ENCODE peak calls at places on chromosomes 5 and 9, in six cellular contexts. One of them, this sample, is unnamed.

GRCh38 chr9:99677281-99677680 is 144.4 kb upstream of the NR4A3 start:
- DNase-seq in RWPE1: no peak
- DNase-seq in heart left ventricle: no peak
- DNase-seq in spleen: no peak
- DNase-seq in left ventricle myocardium inferior: no peak
- DNase-seq in fibroblast of lung: peak
- DNase-seq in this sample: no peak

GRCh38 chr5:140977003-140977402 is 10.7 kb downstream of the PCDHAC2 start:
- DNase-seq in spleen: no peak
- DNase-seq in left ventricle myocardium inferior: no peak
- DNase-seq in heart left ventricle: no peak
- DNase-seq in RWPE1: peak
- DNase-seq in fibroblast of lung: no peak
- DNase-seq in this sample: no peak

GRCh38 chr5:134578578-134579283 is 53.3 kb downstream of the JADE2 start:
- DNase-seq in heart left ventricle: peak
- DNase-seq in left ventricle myocardium inferior: no peak
- DNase-seq in fibroblast of lung: no peak
- DNase-seq in spleen: peak
- DNase-seq in RWPE1: no peak
- DNase-seq in this sample: no peak

GRCh38 chr5:174371600-174372094 is 326.1 kb downstream of the NSG2 start:
- DNase-seq in left ventricle myocardium inferior: no peak
- DNase-seq in heart left ventricle: no peak
- DNase-seq in spleen: no peak
- DNase-seq in RWPE1: no peak
- DNase-seq in fibroblast of lung: peak
- DNase-seq in this sample: no peak

GRCh38 chr5:176153741-176154140 is 84.5 kb upstream of the SIMC1 start:
- DNase-seq in spleen: no peak
- DNase-seq in fibroblast of lung: peak
- DNase-seq in left ventricle myocardium inferior: no peak
- DNase-seq in RWPE1: no peak
- DNase-seq in heart left ventricle: no peak
- DNase-seq in this sample: no peak

GRCh38 chr9:36862206-36863145 is 171.6 kb downstream of the PAX5 start:
- DNase-seq in spleen: peak
- DNase-seq in RWPE1: peak
- DNase-seq in left ventricle myocardium inferior: no peak
- DNase-seq in fibroblast of lung: peak
- DNase-seq in heart left ventricle: no peak
- DNase-seq in this sample: no peak

GRCh38 chr9:126915846-126916543 is 1.4 kb downstream of the RALGPS1 start:
- DNase-seq in heart left ventricle: no peak
- DNase-seq in RWPE1: peak
- DNase-seq in fibroblast of lung: no peak
- DNase-seq in spleen: peak
- DNase-seq in left ventricle myocardium inferior: no peak
- DNase-seq in this sample: no peak

GRCh38 chr9:93475856-93476255 is 22.5 kb upstream of the FAM120AOS start:
- DNase-seq in spleen: no peak
- DNase-seq in RWPE1: no peak
- DNase-seq in left ventricle myocardium inferior: no peak
- DNase-seq in fibroblast of lung: peak
- DNase-seq in heart left ventricle: no peak
- DNase-seq in this sample: no peak

GRCh38 chr5:33941090-33941489 is 4.9 kb downstream of the RXFP3 start:
- DNase-seq in heart left ventricle: no peak
- DNase-seq in spleen: no peak
- DNase-seq in left ventricle myocardium inferior: no peak
- DNase-seq in fibroblast of lung: no peak
- DNase-seq in RWPE1: no peak
- DNase-seq in this sample: no peak

GRCh38 chr9:136016882-136017812 is 56.0 kb upstream of the UBAC1 start:
- DNase-seq in spleen: peak
- DNase-seq in left ventricle myocardium inferior: peak
- DNase-seq in RWPE1: no peak
- DNase-seq in fibroblast of lung: no peak
- DNase-seq in heart left ventricle: no peak
- DNase-seq in this sample: no peak

GRCh38 chr9:136052433-136052880 is 42.6 kb downstream of the NACC2 start:
- DNase-seq in fibroblast of lung: no peak
- DNase-seq in spleen: no peak
- DNase-seq in RWPE1: peak
- DNase-seq in left ventricle myocardium inferior: no peak
- DNase-seq in heart left ventricle: no peak
- DNase-seq in this sample: no peak

GRCh38 chr9:91037511-91038482 is 236.2 kb downstream of the SYK start:
- DNase-seq in left ventricle myocardium inferior: no peak
- DNase-seq in fibroblast of lung: peak
- DNase-seq in RWPE1: peak
- DNase-seq in heart left ventricle: peak
- DNase-seq in spleen: no peak
- DNase-seq in this sample: peak

GRCh38 chr5:59260973-59261372 is 632.6 kb downstream of the PDE4D start:
- DNase-seq in heart left ventricle: no peak
- DNase-seq in left ventricle myocardium inferior: no peak
- DNase-seq in fibroblast of lung: no peak
- DNase-seq in RWPE1: no peak
- DNase-seq in spleen: no peak
- DNase-seq in this sample: no peak

GRCh38 chr5:174231961-174232487 is 186.5 kb downstream of the NSG2 start:
- DNase-seq in RWPE1: no peak
- DNase-seq in left ventricle myocardium inferior: no peak
- DNase-seq in spleen: no peak
- DNase-seq in heart left ventricle: no peak
- DNase-seq in fibroblast of lung: peak
- DNase-seq in this sample: no peak

GRCh38 chr9:18229992-18230676 is 243.8 kb upstream of the ADAMTSL1 start:
- DNase-seq in spleen: no peak
- DNase-seq in heart left ventricle: no peak
- DNase-seq in RWPE1: no peak
- DNase-seq in left ventricle myocardium inferior: no peak
- DNase-seq in fibroblast of lung: no peak
- DNase-seq in this sample: no peak
- TF ChIP-seq CTCF in spleen: no peak
- TF ChIP-seq CTCF in heart left ventricle: no peak
- TF ChIP-seq CTCF in RWPE1: no peak
- TF ChIP-seq CTCF in left ventricle myocardium inferior: no peak
- TF ChIP-seq CTCF in fibroblast of lung: no peak
- TF ChIP-seq CTCF in this sample: no peak

GRCh38 chr5:6264394-6264793 is 114.0 kb downstream of the MED10 start:
- DNase-seq in RWPE1: no peak
- DNase-seq in left ventricle myocardium inferior: no peak
- DNase-seq in fibroblast of lung: no peak
- DNase-seq in heart left ventricle: no peak
- DNase-seq in spleen: no peak
- DNase-seq in this sample: no peak

GRCh38 chr5:6261256-6261655 is 117.1 kb downstream of the MED10 start:
- DNase-seq in heart left ventricle: no peak
- DNase-seq in RWPE1: peak
- DNase-seq in fibroblast of lung: no peak
- DNase-seq in spleen: no peak
- DNase-seq in left ventricle myocardium inferior: no peak
- DNase-seq in this sample: no peak

GRCh38 chr5:6261668-6262067 is 116.7 kb downstream of the MED10 start:
- DNase-seq in left ventricle myocardium inferior: no peak
- DNase-seq in heart left ventricle: no peak
- DNase-seq in RWPE1: peak
- DNase-seq in spleen: no peak
- DNase-seq in fibroblast of lung: no peak
- DNase-seq in this sample: no peak

GRCh38 chr5:6262651-6263363 is 115.5 kb downstream of the MED10 start:
- DNase-seq in spleen: no peak
- DNase-seq in heart left ventricle: no peak
- DNase-seq in fibroblast of lung: no peak
- DNase-seq in RWPE1: no peak
- DNase-seq in left ventricle myocardium inferior: no peak
- DNase-seq in this sample: no peak

DNA sequence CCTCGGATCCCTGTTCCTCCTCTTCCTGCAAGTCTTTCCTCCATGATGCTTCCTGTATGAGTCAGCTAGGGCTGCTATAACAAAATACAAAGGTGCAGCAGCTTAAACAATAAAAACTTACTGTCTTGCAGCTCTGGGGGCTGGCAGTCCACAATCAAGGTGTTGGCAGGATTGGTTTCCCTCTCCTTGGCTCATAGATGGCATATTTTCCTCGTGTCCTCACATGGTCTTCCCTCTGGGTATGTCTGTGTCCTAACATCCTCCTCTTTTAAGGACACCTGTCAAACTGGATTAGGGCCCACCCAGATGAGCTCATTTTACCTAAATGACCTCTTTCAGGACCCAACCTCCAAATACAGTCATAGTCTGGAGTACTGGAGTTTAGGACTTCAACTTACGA is 117.5 kb downstream of the MED10 start:
- DNase-seq in fibroblast of lung: no peak
- DNase-seq in heart left ventricle: no peak
- DNase-seq in left ventricle myocardium inferior: no peak
- DNase-seq in spleen: no peak
- DNase-seq in RWPE1: no peak
- DNase-seq in this sample: no peak
- TF ChIP-seq CTCF in fibroblast of lung: no peak
- TF ChIP-seq CTCF in heart left ventricle: no peak
- TF ChIP-seq CTCF in left ventricle myocardium inferior: no peak
- TF ChIP-seq CTCF in spleen: no peak
- TF ChIP-seq CTCF in RWPE1: no peak
- TF ChIP-seq CTCF in this sample: no peak

GRCh38 chr5:54947187-54947586 is 38.2 kb downstream of the ESM1 start:
- DNase-seq in left ventricle myocardium inferior: no peak
- DNase-seq in fibroblast of lung: no peak
- DNase-seq in spleen: no peak
- DNase-seq in heart left ventricle: no peak
- DNase-seq in RWPE1: no peak
- DNase-seq in this sample: no peak

GRCh38 chr5:54942064-54942778 is 43.2 kb downstream of the ESM1 start:
- DNase-seq in heart left ventricle: no peak
- DNase-seq in fibroblast of lung: no peak
- DNase-seq in spleen: no peak
- DNase-seq in left ventricle myocardium inferior: no peak
- DNase-seq in RWPE1: no peak
- DNase-seq in this sample: no peak

GRCh38 chr5:54946306-54946705 is 39.1 kb downstream of the ESM1 start:
- DNase-seq in heart left ventricle: no peak
- DNase-seq in left ventricle myocardium inferior: no peak
- DNase-seq in RWPE1: no peak
- DNase-seq in fibroblast of lung: no peak
- DNase-seq in spleen: no peak
- DNase-seq in this sample: no peak

GRCh38 chr5:54944364-54944763 is 41.0 kb downstream of the ESM1 start:
- DNase-seq in left ventricle myocardium inferior: no peak
- DNase-seq in RWPE1: peak
- DNase-seq in heart left ventricle: no peak
- DNase-seq in fibroblast of lung: peak
- DNase-seq in spleen: no peak
- DNase-seq in this sample: peak
- TF ChIP-seq CTCF in left ventricle myocardium inferior: peak
- TF ChIP-seq CTCF in RWPE1: peak
- TF ChIP-seq CTCF in heart left ventricle: peak
- TF ChIP-seq CTCF in fibroblast of lung: peak
- TF ChIP-seq CTCF in spleen: peak
- TF ChIP-seq CTCF in this sample: peak

DNA sequence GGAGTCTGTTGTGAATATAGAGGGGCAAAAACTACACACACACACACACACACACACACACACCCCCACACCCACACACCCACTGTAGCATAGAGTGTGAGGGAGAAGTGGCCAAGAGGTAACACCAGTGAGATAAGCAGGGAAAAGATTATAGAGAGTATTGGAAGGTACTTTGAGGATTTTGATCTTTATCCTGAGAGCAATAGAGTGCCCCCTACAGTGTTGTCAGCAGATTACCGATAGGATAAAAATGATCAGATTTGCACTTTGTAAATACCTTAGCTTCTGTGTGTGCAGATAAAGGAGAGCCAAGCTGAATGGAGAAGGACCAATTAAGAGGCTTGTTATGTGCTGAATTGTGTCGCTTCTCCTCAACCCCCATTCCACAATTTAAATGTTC is 32.3 kb downstream of the ERCC6L2 start:
- DNase-seq in heart left ventricle: no peak
- DNase-seq in spleen: no peak
- DNase-seq in RWPE1: no peak
- DNase-seq in fibroblast of lung: no peak
- DNase-seq in left ventricle myocardium inferior: no peak
- DNase-seq in this sample: no peak
- TF ChIP-seq CTCF in heart left ventricle: no peak
- TF ChIP-seq CTCF in spleen: no peak
- TF ChIP-seq CTCF in RWPE1: peak
- TF ChIP-seq CTCF in fibroblast of lung: peak
- TF ChIP-seq CTCF in left ventricle myocardium inferior: peak
- TF ChIP-seq CTCF in this sample: no peak

GRCh38 chr5:171629221-171630005 is 156.2 kb upstream of the SMIM23 start:
- DNase-seq in fibroblast of lung: no peak
- DNase-seq in RWPE1: no peak
- DNase-seq in spleen: no peak
- DNase-seq in left ventricle myocardium inferior: no peak
- DNase-seq in heart left ventricle: no peak
- DNase-seq in this sample: no peak
- TF ChIP-seq CTCF in fibroblast of lung: peak
- TF ChIP-seq CTCF in RWPE1: no peak
- TF ChIP-seq CTCF in spleen: no peak
- TF ChIP-seq CTCF in left ventricle myocardium inferior: no peak
- TF ChIP-seq CTCF in heart left ventricle: no peak
- TF ChIP-seq CTCF in this sample: no peak

GRCh38 chr9:96232164-96232538 is 69.8 kb downstream of the HSD17B3 start:
- DNase-seq in left ventricle myocardium inferior: no peak
- DNase-seq in RWPE1: no peak
- DNase-seq in spleen: no peak
- DNase-seq in heart left ventricle: no peak
- DNase-seq in fibroblast of lung: no peak
- DNase-seq in this sample: no peak

GRCh38 chr9:96236854-96237545 is 65.0 kb downstream of the HSD17B3 start:
- DNase-seq in RWPE1: no peak
- DNase-seq in fibroblast of lung: peak
- DNase-seq in left ventricle myocardium inferior: peak
- DNase-seq in heart left ventricle: no peak
- DNase-seq in spleen: no peak
- DNase-seq in this sample: no peak

GRCh38 chr9:96230002-96230401 is 72.0 kb downstream of the HSD17B3 start:
- DNase-seq in left ventricle myocardium inferior: no peak
- DNase-seq in heart left ventricle: no peak
- DNase-seq in RWPE1: no peak
- DNase-seq in fibroblast of lung: no peak
- DNase-seq in spleen: no peak
- DNase-seq in this sample: no peak

DNA sequence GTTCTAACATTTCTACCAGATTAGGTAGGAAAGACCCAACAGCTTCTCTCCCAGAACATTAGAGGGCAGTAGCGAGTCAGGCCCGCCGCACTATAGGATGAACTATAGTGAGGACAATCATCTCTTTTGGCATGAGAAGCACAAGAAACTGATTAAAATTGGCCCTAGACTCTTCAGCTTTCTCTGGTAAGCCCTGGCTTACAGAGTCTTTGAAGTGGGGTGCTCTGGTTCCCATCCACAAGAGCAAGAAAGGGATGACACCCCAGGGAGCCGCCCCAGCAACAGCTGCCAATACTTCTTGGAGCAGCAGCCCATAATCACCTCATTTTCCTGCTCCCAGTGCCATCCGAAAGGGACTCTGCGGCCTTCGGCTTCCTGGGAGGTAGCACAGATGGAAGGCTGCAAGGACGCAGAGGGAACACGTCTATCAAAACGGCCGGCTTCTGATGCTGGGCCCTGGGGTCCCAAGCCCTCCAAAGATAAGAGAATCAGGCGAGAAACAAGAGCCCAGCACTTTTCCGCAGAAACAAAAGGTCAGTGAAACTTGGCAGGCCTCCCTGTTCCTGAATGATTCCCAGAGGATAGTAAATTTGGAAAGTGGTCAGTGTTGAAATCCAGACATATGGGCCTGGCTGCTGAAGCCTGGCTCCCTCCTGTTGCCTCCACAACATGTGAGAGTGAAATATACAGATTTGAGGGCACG is 69.3 kb downstream of the HSD17B3 start:
- DNase-seq in heart left ventricle: peak
- DNase-seq in fibroblast of lung: no peak
- DNase-seq in spleen: no peak
- DNase-seq in left ventricle myocardium inferior: peak
- DNase-seq in RWPE1: peak
- DNase-seq in this sample: no peak
- TF ChIP-seq CTCF in heart left ventricle: peak
- TF ChIP-seq CTCF in fibroblast of lung: peak
- TF ChIP-seq CTCF in spleen: peak
- TF ChIP-seq CTCF in left ventricle myocardium inferior: peak
- TF ChIP-seq CTCF in RWPE1: peak
- TF ChIP-seq CTCF in this sample: peak